ENCODE peak calls at places on chromosomes 5 and 9, in eight cellular contexts. One of them, this sample, is unnamed.

GRCh38 chr5:132668706-132669454 is 4.9 kb upstream of the IL4 start:
- DNase-seq in astrocyte: no peak
- DNase-seq in breast epithelium: no peak
- DNase-seq in activated T-cell treated with anti-CD3 and anti-CD28 coated beads, Interleukin-2, amount 50 U/mL, for 24 hours: no peak
- DNase-seq in PC-9: no peak
- DNase-seq in ovary: no peak
- DNase-seq in activated CD4-positive, alpha-beta T cell treated with anti-CD3 and anti-CD28 coated beads, Interleukin-2, amount 50 U/mL, for 48 hours: no peak
- DNase-seq in GM04504: no peak
- DNase-seq in this sample: no peak

GRCh38 chr5:136631176-136631575 is 265.8 kb upstream of the TRPC7 start:
- DNase-seq in ovary: no peak
- DNase-seq in astrocyte: peak
- DNase-seq in activated CD4-positive, alpha-beta T cell treated with anti-CD3 and anti-CD28 coated beads, Interleukin-2, amount 50 U/mL, for 48 hours: no peak
- DNase-seq in breast epithelium: no peak
- DNase-seq in PC-9: no peak
- DNase-seq in activated T-cell treated with anti-CD3 and anti-CD28 coated beads, Interleukin-2, amount 50 U/mL, for 24 hours: no peak
- DNase-seq in GM04504: no peak
- DNase-seq in this sample: no peak

GRCh38 chr5:97694091-97694490 is 511.0 kb upstream of the RIOK2 start:
- DNase-seq in ovary: no peak
- DNase-seq in PC-9: no peak
- DNase-seq in GM04504: peak
- DNase-seq in activated T-cell treated with anti-CD3 and anti-CD28 coated beads, Interleukin-2, amount 50 U/mL, for 24 hours: no peak
- DNase-seq in breast epithelium: no peak
- DNase-seq in activated CD4-positive, alpha-beta T cell treated with anti-CD3 and anti-CD28 coated beads, Interleukin-2, amount 50 U/mL, for 48 hours: no peak
- DNase-seq in astrocyte: no peak
- DNase-seq in this sample: no peak

GRCh38 chr9:136564379-136564988 is 18.6 kb upstream of the NOTCH1 start:
- DNase-seq in GM04504: peak
- DNase-seq in activated T-cell treated with anti-CD3 and anti-CD28 coated beads, Interleukin-2, amount 50 U/mL, for 24 hours: no peak
- DNase-seq in PC-9: peak
- DNase-seq in activated CD4-positive, alpha-beta T cell treated with anti-CD3 and anti-CD28 coated beads, Interleukin-2, amount 50 U/mL, for 48 hours: no peak
- DNase-seq in astrocyte: peak
- DNase-seq in ovary: no peak
- DNase-seq in breast epithelium: no peak
- DNase-seq in this sample: no peak

GRCh38 chr5:176726746-176727527 is 79.7 kb downstream of the TSPAN17 start:
- DNase-seq in GM04504: no peak
- DNase-seq in ovary: no peak
- DNase-seq in PC-9: no peak
- DNase-seq in activated T-cell treated with anti-CD3 and anti-CD28 coated beads, Interleukin-2, amount 50 U/mL, for 24 hours: no peak
- DNase-seq in activated CD4-positive, alpha-beta T cell treated with anti-CD3 and anti-CD28 coated beads, Interleukin-2, amount 50 U/mL, for 48 hours: no peak
- DNase-seq in astrocyte: no peak
- DNase-seq in breast epithelium: no peak
- DNase-seq in this sample: no peak

GRCh38 chr5:171823269-171823668 is 37.7 kb downstream of the SMIM23 start:
- DNase-seq in breast epithelium: no peak
- DNase-seq in activated CD4-positive, alpha-beta T cell treated with anti-CD3 and anti-CD28 coated beads, Interleukin-2, amount 50 U/mL, for 48 hours: no peak
- DNase-seq in astrocyte: no peak
- DNase-seq in activated T-cell treated with anti-CD3 and anti-CD28 coated beads, Interleukin-2, amount 50 U/mL, for 24 hours: no peak
- DNase-seq in GM04504: no peak
- DNase-seq in PC-9: no peak
- DNase-seq in ovary: no peak
- DNase-seq in this sample: no peak

GRCh38 chr9:135502168-135502872 is 1.8 kb downstream of the MRPS2 start:
- DNase-seq in ovary: peak
- DNase-seq in astrocyte: no peak
- DNase-seq in breast epithelium: no peak
- DNase-seq in activated T-cell treated with anti-CD3 and anti-CD28 coated beads, Interleukin-2, amount 50 U/mL, for 24 hours: no peak
- DNase-seq in PC-9: no peak
- DNase-seq in activated CD4-positive, alpha-beta T cell treated with anti-CD3 and anti-CD28 coated beads, Interleukin-2, amount 50 U/mL, for 48 hours: no peak
- DNase-seq in GM04504: no peak
- DNase-seq in this sample: no peak

GRCh38 chr5:147844846-147845245 is 13.4 kb upstream of the SPINK1 start:
- DNase-seq in PC-9: no peak
- DNase-seq in GM04504: no peak
- DNase-seq in activated T-cell treated with anti-CD3 and anti-CD28 coated beads, Interleukin-2, amount 50 U/mL, for 24 hours: no peak
- DNase-seq in breast epithelium: no peak
- DNase-seq in astrocyte: no peak
- DNase-seq in activated CD4-positive, alpha-beta T cell treated with anti-CD3 and anti-CD28 coated beads, Interleukin-2, amount 50 U/mL, for 48 hours: no peak
- DNase-seq in ovary: no peak
- DNase-seq in this sample: no peak

GRCh38 chr5:157463081-157463480 is 3.1 kb downstream of the NIPAL4 start:
- DNase-seq in activated T-cell treated with anti-CD3 and anti-CD28 coated beads, Interleukin-2, amount 50 U/mL, for 24 hours: no peak
- DNase-seq in astrocyte: peak
- DNase-seq in PC-9: no peak
- DNase-seq in ovary: no peak
- DNase-seq in breast epithelium: no peak
- DNase-seq in activated CD4-positive, alpha-beta T cell treated with anti-CD3 and anti-CD28 coated beads, Interleukin-2, amount 50 U/mL, for 48 hours: no peak
- DNase-seq in GM04504: no peak
- DNase-seq in this sample: no peak

GRCh38 chr5:178365501-178366440 is 133.2 kb upstream of the PHYKPL start:
- DNase-seq in PC-9: no peak
- DNase-seq in ovary: no peak
- DNase-seq in astrocyte: no peak
- DNase-seq in activated CD4-positive, alpha-beta T cell treated with anti-CD3 and anti-CD28 coated beads, Interleukin-2, amount 50 U/mL, for 48 hours: no peak
- DNase-seq in breast epithelium: no peak
- DNase-seq in activated T-cell treated with anti-CD3 and anti-CD28 coated beads, Interleukin-2, amount 50 U/mL, for 24 hours: no peak
- DNase-seq in GM04504: no peak
- DNase-seq in this sample: no peak

GRCh38 chr9:121819511-121820231 is 168.2 kb downstream of the DAB2IP start:
- DNase-seq in breast epithelium: peak
- DNase-seq in astrocyte: peak
- DNase-seq in activated T-cell treated with anti-CD3 and anti-CD28 coated beads, Interleukin-2, amount 50 U/mL, for 24 hours: no peak
- DNase-seq in activated CD4-positive, alpha-beta T cell treated with anti-CD3 and anti-CD28 coated beads, Interleukin-2, amount 50 U/mL, for 48 hours: no peak
- DNase-seq in ovary: no peak
- DNase-seq in PC-9: no peak
- DNase-seq in GM04504: peak
- DNase-seq in this sample: peak

GRCh38 chr5:164002214-164002613 is 496.8 kb downstream of the MAT2B start:
- DNase-seq in breast epithelium: no peak
- DNase-seq in activated CD4-positive, alpha-beta T cell treated with anti-CD3 and anti-CD28 coated beads, Interleukin-2, amount 50 U/mL, for 48 hours: no peak
- DNase-seq in PC-9: peak
- DNase-seq in ovary: no peak
- DNase-seq in activated T-cell treated with anti-CD3 and anti-CD28 coated beads, Interleukin-2, amount 50 U/mL, for 24 hours: no peak
- DNase-seq in GM04504: no peak
- DNase-seq in astrocyte: no peak
- DNase-seq in this sample: peak

GRCh38 chr5:33848554-33848953 is 43.2 kb downstream of the ADAMTS12 start:
- DNase-seq in GM04504: no peak
- DNase-seq in breast epithelium: no peak
- DNase-seq in ovary: no peak
- DNase-seq in PC-9: peak
- DNase-seq in activated T-cell treated with anti-CD3 and anti-CD28 coated beads, Interleukin-2, amount 50 U/mL, for 24 hours: no peak
- DNase-seq in activated CD4-positive, alpha-beta T cell treated with anti-CD3 and anti-CD28 coated beads, Interleukin-2, amount 50 U/mL, for 48 hours: no peak
- DNase-seq in astrocyte: no peak
- DNase-seq in this sample: no peak

GRCh38 chr5:141359790-141360426 is at the start of gene PCDHGB2:
- DNase-seq in activated T-cell treated with anti-CD3 and anti-CD28 coated beads, Interleukin-2, amount 50 U/mL, for 24 hours: no peak
- DNase-seq in GM04504: no peak
- DNase-seq in ovary: no peak
- DNase-seq in activated CD4-positive, alpha-beta T cell treated with anti-CD3 and anti-CD28 coated beads, Interleukin-2, amount 50 U/mL, for 48 hours: no peak
- DNase-seq in astrocyte: peak
- DNase-seq in PC-9: no peak
- DNase-seq in breast epithelium: no peak
- DNase-seq in this sample: no peak

GRCh38 chr5:125486634-125487033 is 740.2 kb upstream of the ZNF608 start:
- DNase-seq in breast epithelium: no peak
- DNase-seq in PC-9: no peak
- DNase-seq in astrocyte: peak
- DNase-seq in activated T-cell treated with anti-CD3 and anti-CD28 coated beads, Interleukin-2, amount 50 U/mL, for 24 hours: no peak
- DNase-seq in GM04504: no peak
- DNase-seq in activated CD4-positive, alpha-beta T cell treated with anti-CD3 and anti-CD28 coated beads, Interleukin-2, amount 50 U/mL, for 48 hours: no peak
- DNase-seq in ovary: no peak
- DNase-seq in this sample: peak

GRCh38 chr9:113992276-113992951 is 85.7 kb downstream of the AMBP start:
- DNase-seq in breast epithelium: peak
- DNase-seq in PC-9: no peak
- DNase-seq in activated T-cell treated with anti-CD3 and anti-CD28 coated beads, Interleukin-2, amount 50 U/mL, for 24 hours: no peak
- DNase-seq in ovary: no peak
- DNase-seq in activated CD4-positive, alpha-beta T cell treated with anti-CD3 and anti-CD28 coated beads, Interleukin-2, amount 50 U/mL, for 48 hours: no peak
- DNase-seq in GM04504: no peak
- DNase-seq in astrocyte: no peak
- DNase-seq in this sample: no peak

GRCh38 chr9:112242147-112242804 is 67.2 kb upstream of the SUSD1 start:
- DNase-seq in GM04504: no peak
- DNase-seq in astrocyte: no peak
- DNase-seq in PC-9: no peak
- DNase-seq in breast epithelium: no peak
- DNase-seq in activated CD4-positive, alpha-beta T cell treated with anti-CD3 and anti-CD28 coated beads, Interleukin-2, amount 50 U/mL, for 48 hours: no peak
- DNase-seq in activated T-cell treated with anti-CD3 and anti-CD28 coated beads, Interleukin-2, amount 50 U/mL, for 24 hours: no peak
- DNase-seq in ovary: no peak
- DNase-seq in this sample: no peak

GRCh38 chr5:43001748-43002147 is 38.4 kb downstream of the ANXA2R start:
- DNase-seq in astrocyte: no peak
- DNase-seq in activated CD4-positive, alpha-beta T cell treated with anti-CD3 and anti-CD28 coated beads, Interleukin-2, amount 50 U/mL, for 48 hours: no peak
- DNase-seq in ovary: no peak
- DNase-seq in GM04504: no peak
- DNase-seq in PC-9: no peak
- DNase-seq in activated T-cell treated with anti-CD3 and anti-CD28 coated beads, Interleukin-2, amount 50 U/mL, for 24 hours: no peak
- DNase-seq in breast epithelium: no peak
- DNase-seq in this sample: no peak

GRCh38 chr5:58648846-58649245 is 66.0 kb downstream of the RAB3C start:
- DNase-seq in breast epithelium: no peak
- DNase-seq in PC-9: no peak
- DNase-seq in GM04504: no peak
- DNase-seq in activated CD4-positive, alpha-beta T cell treated with anti-CD3 and anti-CD28 coated beads, Interleukin-2, amount 50 U/mL, for 48 hours: no peak
- DNase-seq in activated T-cell treated with anti-CD3 and anti-CD28 coated beads, Interleukin-2, amount 50 U/mL, for 24 hours: no peak
- DNase-seq in astrocyte: no peak
- DNase-seq in ovary: no peak
- DNase-seq in this sample: no peak

GRCh38 chr5:175796536-175797499 is 74.6 kb upstream of the CPLX2 start:
- DNase-seq in breast epithelium: peak
- DNase-seq in astrocyte: peak
- DNase-seq in activated CD4-positive, alpha-beta T cell treated with anti-CD3 and anti-CD28 coated beads, Interleukin-2, amount 50 U/mL, for 48 hours: peak
- DNase-seq in PC-9: no peak
- DNase-seq in GM04504: peak
- DNase-seq in ovary: peak
- DNase-seq in activated T-cell treated with anti-CD3 and anti-CD28 coated beads, Interleukin-2, amount 50 U/mL, for 24 hours: peak
- DNase-seq in this sample: no peak

GRCh38 chr5:125050926-125051325 is 304.5 kb upstream of the ZNF608 start:
- DNase-seq in activated CD4-positive, alpha-beta T cell treated with anti-CD3 and anti-CD28 coated beads, Interleukin-2, amount 50 U/mL, for 48 hours: no peak
- DNase-seq in breast epithelium: no peak
- DNase-seq in PC-9: no peak
- DNase-seq in ovary: no peak
- DNase-seq in astrocyte: no peak
- DNase-seq in activated T-cell treated with anti-CD3 and anti-CD28 coated beads, Interleukin-2, amount 50 U/mL, for 24 hours: no peak
- DNase-seq in GM04504: no peak
- DNase-seq in this sample: no peak

GRCh38 chr9:109821711-109822110 is 41.7 kb downstream of the PALM2AKAP2 start:
- DNase-seq in PC-9: no peak
- DNase-seq in ovary: no peak
- DNase-seq in breast epithelium: no peak
- DNase-seq in activated T-cell treated with anti-CD3 and anti-CD28 coated beads, Interleukin-2, amount 50 U/mL, for 24 hours: no peak
- DNase-seq in activated CD4-positive, alpha-beta T cell treated with anti-CD3 and anti-CD28 coated beads, Interleukin-2, amount 50 U/mL, for 48 hours: no peak
- DNase-seq in astrocyte: peak
- DNase-seq in GM04504: no peak
- DNase-seq in this sample: no peak

GRCh38 chr9:134552349-134552990 is 89.1 kb upstream of the COL5A1 start:
- DNase-seq in activated T-cell treated with anti-CD3 and anti-CD28 coated beads, Interleukin-2, amount 50 U/mL, for 24 hours: no peak
- DNase-seq in breast epithelium: no peak
- DNase-seq in activated CD4-positive, alpha-beta T cell treated with anti-CD3 and anti-CD28 coated beads, Interleukin-2, amount 50 U/mL, for 48 hours: no peak
- DNase-seq in ovary: no peak
- DNase-seq in PC-9: no peak
- DNase-seq in GM04504: no peak
- DNase-seq in astrocyte: no peak
- DNase-seq in this sample: no peak

GRCh38 chr9:8456327-8456726 is 656.7 kb upstream of the DMAC1 start:
- DNase-seq in ovary: no peak
- DNase-seq in activated CD4-positive, alpha-beta T cell treated with anti-CD3 and anti-CD28 coated beads, Interleukin-2, amount 50 U/mL, for 48 hours: no peak
- DNase-seq in astrocyte: no peak
- DNase-seq in GM04504: no peak
- DNase-seq in PC-9: no peak
- DNase-seq in activated T-cell treated with anti-CD3 and anti-CD28 coated beads, Interleukin-2, amount 50 U/mL, for 24 hours: no peak
- DNase-seq in breast epithelium: no peak
- DNase-seq in this sample: no peak

GRCh38 chr5:43332401-43332800 is 19.2 kb upstream of the HMGCS1 start:
- DNase-seq in GM04504: no peak
- DNase-seq in PC-9: peak
- DNase-seq in astrocyte: no peak
- DNase-seq in breast epithelium: no peak
- DNase-seq in ovary: no peak
- DNase-seq in activated T-cell treated with anti-CD3 and anti-CD28 coated beads, Interleukin-2, amount 50 U/mL, for 24 hours: no peak
- DNase-seq in activated CD4-positive, alpha-beta T cell treated with anti-CD3 and anti-CD28 coated beads, Interleukin-2, amount 50 U/mL, for 48 hours: no peak
- DNase-seq in this sample: no peak

GRCh38 chr9:2418619-2419018 is 203.0 kb upstream of the VLDLR start:
- DNase-seq in breast epithelium: no peak
- DNase-seq in ovary: peak
- DNase-seq in PC-9: no peak
- DNase-seq in activated T-cell treated with anti-CD3 and anti-CD28 coated beads, Interleukin-2, amount 50 U/mL, for 24 hours: no peak
- DNase-seq in astrocyte: peak
- DNase-seq in GM04504: peak
- DNase-seq in activated CD4-positive, alpha-beta T cell treated with anti-CD3 and anti-CD28 coated beads, Interleukin-2, amount 50 U/mL, for 48 hours: no peak
- DNase-seq in this sample: no peak

GRCh38 chr5:69414885-69415583 is at the start of gene MARVELD2:
- DNase-seq in GM04504: no peak
- DNase-seq in PC-9: peak
- DNase-seq in astrocyte: peak
- DNase-seq in activated CD4-positive, alpha-beta T cell treated with anti-CD3 and anti-CD28 coated beads, Interleukin-2, amount 50 U/mL, for 48 hours: peak
- DNase-seq in ovary: peak
- DNase-seq in activated T-cell treated with anti-CD3 and anti-CD28 coated beads, Interleukin-2, amount 50 U/mL, for 24 hours: peak
- DNase-seq in breast epithelium: peak
- DNase-seq in this sample: peak

GRCh38 chr5:891117-891836 is 1.3 kb downstream of the BRD9 start:
- DNase-seq in astrocyte: no peak
- DNase-seq in ovary: no peak
- DNase-seq in PC-9: no peak
- DNase-seq in GM04504: no peak
- DNase-seq in activated T-cell treated with anti-CD3 and anti-CD28 coated beads, Interleukin-2, amount 50 U/mL, for 24 hours: no peak
- DNase-seq in breast epithelium: no peak
- DNase-seq in activated CD4-positive, alpha-beta T cell treated with anti-CD3 and anti-CD28 coated beads, Interleukin-2, amount 50 U/mL, for 48 hours: no peak
- DNase-seq in this sample: no peak

GRCh38 chr9:113250807-113251206 is 24.6 kb downstream of the CDC26 start:
- DNase-seq in ovary: no peak
- DNase-seq in GM04504: no peak
- DNase-seq in breast epithelium: no peak
- DNase-seq in astrocyte: no peak
- DNase-seq in PC-9: no peak
- DNase-seq in activated CD4-positive, alpha-beta T cell treated with anti-CD3 and anti-CD28 coated beads, Interleukin-2, amount 50 U/mL, for 48 hours: no peak
- DNase-seq in activated T-cell treated with anti-CD3 and anti-CD28 coated beads, Interleukin-2, amount 50 U/mL, for 24 hours: no peak
- DNase-seq in this sample: no peak

GRCh38 chr5:137995077-137995746 is 37.7 kb downstream of the FAM13B start:
- DNase-seq in PC-9: no peak
- DNase-seq in astrocyte: peak
- DNase-seq in activated CD4-positive, alpha-beta T cell treated with anti-CD3 and anti-CD28 coated beads, Interleukin-2, amount 50 U/mL, for 48 hours: no peak
- DNase-seq in breast epithelium: no peak
- DNase-seq in GM04504: no peak
- DNase-seq in activated T-cell treated with anti-CD3 and anti-CD28 coated beads, Interleukin-2, amount 50 U/mL, for 24 hours: no peak
- DNase-seq in ovary: no peak
- DNase-seq in this sample: no peak

GRCh38 chr9:86034863-86035734 is 64.3 kb downstream of the GOLM1 start:
- DNase-seq in ovary: no peak
- DNase-seq in activated CD4-positive, alpha-beta T cell treated with anti-CD3 and anti-CD28 coated beads, Interleukin-2, amount 50 U/mL, for 48 hours: peak
- DNase-seq in breast epithelium: no peak
- DNase-seq in PC-9: no peak
- DNase-seq in astrocyte: peak
- DNase-seq in GM04504: peak
- DNase-seq in activated T-cell treated with anti-CD3 and anti-CD28 coated beads, Interleukin-2, amount 50 U/mL, for 24 hours: no peak
- DNase-seq in this sample: no peak

GRCh38 chr9:122200960-122201635 is 27.7 kb downstream of the LHX6 start:
- DNase-seq in ovary: no peak
- DNase-seq in astrocyte: peak
- DNase-seq in GM04504: no peak
- DNase-seq in activated T-cell treated with anti-CD3 and anti-CD28 coated beads, Interleukin-2, amount 50 U/mL, for 24 hours: no peak
- DNase-seq in PC-9: no peak
- DNase-seq in breast epithelium: no peak
- DNase-seq in activated CD4-positive, alpha-beta T cell treated with anti-CD3 and anti-CD28 coated beads, Interleukin-2, amount 50 U/mL, for 48 hours: no peak
- DNase-seq in this sample: no peak

GRCh38 chr9:121709798-121710197 is 58.4 kb downstream of the DAB2IP start:
- DNase-seq in GM04504: no peak
- DNase-seq in activated T-cell treated with anti-CD3 and anti-CD28 coated beads, Interleukin-2, amount 50 U/mL, for 24 hours: no peak
- DNase-seq in breast epithelium: no peak
- DNase-seq in astrocyte: no peak
- DNase-seq in PC-9: no peak
- DNase-seq in ovary: no peak
- DNase-seq in activated CD4-positive, alpha-beta T cell treated with anti-CD3 and anti-CD28 coated beads, Interleukin-2, amount 50 U/mL, for 48 hours: no peak
- DNase-seq in this sample: no peak

GRCh38 chr5:21209404-21209803 is 1221.4 kb upstream of the CDH18 start:
- DNase-seq in activated CD4-positive, alpha-beta T cell treated with anti-CD3 and anti-CD28 coated beads, Interleukin-2, amount 50 U/mL, for 48 hours: no peak
- DNase-seq in breast epithelium: no peak
- DNase-seq in activated T-cell treated with anti-CD3 and anti-CD28 coated beads, Interleukin-2, amount 50 U/mL, for 24 hours: no peak
- DNase-seq in GM04504: no peak
- DNase-seq in ovary: no peak
- DNase-seq in astrocyte: no peak
- DNase-seq in PC-9: no peak
- DNase-seq in this sample: no peak